ENCODE peak calls at places on chromosomes 3 and 15, in seven cellular contexts. B is iPS-NIHi11; H is stimulated activated CD4-positive, alpha-beta T cell treated with anti-CD3 and anti-CD28 coated beads, Interleukin-15, amount 100 ng/mL, for 24 hours; R is activated CD8-positive, alpha-beta memory T cell treated with anti-CD3 and anti-CD28 coated beads, Interleukin-2, amount 50 U/mL, for 4 hours; O is MM.1S; P is T follicular helper cell; M is caudate nucleus. A is an unnamed sample.

GRCh38 chr15:82532991-82533481 is 7.2 kb downstream of the RPS17 start:
- DNase-seq in R (no peak), O (no peak), H (no peak), M (no peak), P (no peak), B (no peak), A (no peak)

GRCh38 chr3:139574026-139574947 is 34.7 kb upstream of the RBP1 start:
- DNase-seq in M (no peak), O (no peak), P (no peak), B (no peak), H (no peak), R (no peak), A (no peak)

GRCh38 chr3:193508108-193508507 is 46.6 kb downstream of the ATP13A4 start:
- DNase-seq in O (no peak), R (no peak), H (no peak), M (no peak), B (no peak), P (no peak), A (no peak)

GRCh38 chr3:104717828-104718196 is 648.9 kb upstream of the ALCAM start:
- DNase-seq in B (no peak), H (no peak), M (no peak), O (no peak), R (no peak), P (no peak), A (no peak)

GRCh38 chr3:181493423-181493822 is 218.3 kb upstream of the SOX2 start:
- DNase-seq in B (no peak), M (no peak), P (no peak), R (no peak), H (no peak), O (no peak), A (no peak)

GRCh38 chr3:140708815-140709214 is 31.0 kb downstream of the TRIM42 start:
- DNase-seq in M (no peak), O (no peak), P (no peak), R (no peak), H (no peak), B (no peak), A (no peak)

GRCh38 chr15:97947465-97948262 is 12.8 kb upstream of the ARRDC4 start:
- DNase-seq in R (no peak), B (no peak), M (no peak), P (no peak), O (no peak), H (no peak), A (no peak)

GRCh38 chr3:48915296-48915695 is 3.3 kb upstream of the ARIH2 start:
- DNase-seq in R (no peak), M (no peak), B (no peak), H (no peak), O (no peak), P (no peak), A (no peak)

A was measured in effector memory CD4-positive, alpha-beta T cell.